ENCODE peak calls at places on chromosome 4, in ten cellular contexts. One of them, this sample, is unnamed.
A peak's percentile ranks its signal among the peaks of the same experiment; 100 is the strongest.

GRCh38 chr4:15495621-15496020 is 25.9 kb downstream of the CC2D2A start:
- DNase-seq in astrocyte of the spinal cord: no peak
- DNase-seq in tibial artery: no peak
- DNase-seq in progenitor cell of endocrine pancreas: no peak
- DNase-seq in testis: no peak
- DNase-seq in GM13976: no peak
- DNase-seq in lower lobe of right lung: no peak
- DNase-seq in fibroblast of the aortic adventitia: no peak
- DNase-seq in psoas muscle: no peak
- DNase-seq in fibroblast of pulmonary artery: no peak
- DNase-seq in this sample: no peak

GRCh38 chr4:168744021-168744420 is 247.2 kb downstream of the PALLD start:
- DNase-seq in psoas muscle: no peak
- DNase-seq in fibroblast of pulmonary artery: no peak
- DNase-seq in testis: no peak
- DNase-seq in tibial artery: no peak
- DNase-seq in lower lobe of right lung: no peak
- DNase-seq in GM13976: no peak
- DNase-seq in astrocyte of the spinal cord: peak; percentile 88
- DNase-seq in fibroblast of the aortic adventitia: no peak
- DNase-seq in progenitor cell of endocrine pancreas: no peak
- DNase-seq in this sample: no peak

GRCh38 chr4:111535792-111536191 is 609.5 kb upstream of the FAM241A start:
- DNase-seq in testis: no peak
- DNase-seq in progenitor cell of endocrine pancreas: no peak
- DNase-seq in GM13976: no peak
- DNase-seq in lower lobe of right lung: no peak
- DNase-seq in fibroblast of the aortic adventitia: peak; percentile 38
- DNase-seq in psoas muscle: no peak
- DNase-seq in tibial artery: no peak
- DNase-seq in fibroblast of pulmonary artery: no peak
- DNase-seq in astrocyte of the spinal cord: no peak
- DNase-seq in this sample: no peak

GRCh38 chr4:1111259-1111809 is 2.0 kb downstream of the RNF212 start:
- DNase-seq in astrocyte of the spinal cord: no peak
- DNase-seq in fibroblast of pulmonary artery: no peak
- DNase-seq in GM13976: peak; percentile 9
- DNase-seq in tibial artery: no peak
- DNase-seq in psoas muscle: peak; percentile 54
- DNase-seq in progenitor cell of endocrine pancreas: no peak
- DNase-seq in testis: no peak
- DNase-seq in lower lobe of right lung: no peak
- DNase-seq in fibroblast of the aortic adventitia: no peak
- DNase-seq in this sample: no peak

GRCh38 chr4:158845166-158846041 is 76.6 kb downstream of the FNIP2 start:
- DNase-seq in tibial artery: no peak
- DNase-seq in lower lobe of right lung: no peak
- DNase-seq in fibroblast of pulmonary artery: no peak
- DNase-seq in progenitor cell of endocrine pancreas: no peak
- DNase-seq in fibroblast of the aortic adventitia: peak; percentile 28
- DNase-seq in GM13976: no peak
- DNase-seq in testis: no peak
- DNase-seq in psoas muscle: no peak
- DNase-seq in astrocyte of the spinal cord: no peak
- DNase-seq in this sample: no peak

GRCh38 chr4:54316139-54316538 is 87.0 kb downstream of the PDGFRA start:
- DNase-seq in lower lobe of right lung: no peak
- DNase-seq in testis: no peak
- DNase-seq in progenitor cell of endocrine pancreas: no peak
- DNase-seq in psoas muscle: no peak
- DNase-seq in fibroblast of pulmonary artery: no peak
- DNase-seq in GM13976: no peak
- DNase-seq in astrocyte of the spinal cord: no peak
- DNase-seq in fibroblast of the aortic adventitia: no peak
- DNase-seq in tibial artery: no peak
- DNase-seq in this sample: no peak

GRCh38 chr4:156559346-156559745 is 412.3 kb downstream of the PDGFC start:
- DNase-seq in lower lobe of right lung: no peak
- DNase-seq in astrocyte of the spinal cord: no peak
- DNase-seq in GM13976: no peak
- DNase-seq in tibial artery: no peak
- DNase-seq in fibroblast of pulmonary artery: no peak
- DNase-seq in testis: no peak
- DNase-seq in progenitor cell of endocrine pancreas: no peak
- DNase-seq in fibroblast of the aortic adventitia: no peak
- DNase-seq in psoas muscle: no peak
- DNase-seq in this sample: no peak

GRCh38 chr4:173217727-173218126 is 49.1 kb downstream of the GALNT7 start:
- DNase-seq in psoas muscle: no peak
- DNase-seq in tibial artery: no peak
- DNase-seq in progenitor cell of endocrine pancreas: no peak
- DNase-seq in fibroblast of pulmonary artery: peak; percentile 72
- DNase-seq in GM13976: no peak
- DNase-seq in astrocyte of the spinal cord: peak; percentile 46
- DNase-seq in testis: no peak
- DNase-seq in lower lobe of right lung: no peak
- DNase-seq in fibroblast of the aortic adventitia: peak; percentile 84
- DNase-seq in this sample: no peak

GRCh38 chr4:55411621-55412020 is 15.9 kb downstream of the TMEM165 start:
- DNase-seq in astrocyte of the spinal cord: no peak
- DNase-seq in fibroblast of the aortic adventitia: no peak
- DNase-seq in GM13976: no peak
- DNase-seq in lower lobe of right lung: no peak
- DNase-seq in tibial artery: no peak
- DNase-seq in testis: no peak
- DNase-seq in progenitor cell of endocrine pancreas: no peak
- DNase-seq in fibroblast of pulmonary artery: no peak
- DNase-seq in psoas muscle: no peak
- DNase-seq in this sample: no peak

GRCh38 chr4:126530996-126531585 is 1101.7 kb upstream of the INTU start:
- DNase-seq in progenitor cell of endocrine pancreas: no peak
- DNase-seq in fibroblast of the aortic adventitia: peak; percentile 56
- DNase-seq in astrocyte of the spinal cord: peak; percentile 43
- DNase-seq in tibial artery: no peak
- DNase-seq in testis: peak; percentile 75
- DNase-seq in lower lobe of right lung: no peak
- DNase-seq in psoas muscle: no peak
- DNase-seq in fibroblast of pulmonary artery: peak; percentile 69
- DNase-seq in GM13976: no peak
- DNase-seq in this sample: no peak

GRCh38 chr4:58807843-58808605 is 1697.8 kb upstream of the IGFBP7 start:
- DNase-seq in testis: no peak
- DNase-seq in fibroblast of the aortic adventitia: no peak
- DNase-seq in progenitor cell of endocrine pancreas: no peak
- DNase-seq in tibial artery: no peak
- DNase-seq in fibroblast of pulmonary artery: no peak
- DNase-seq in astrocyte of the spinal cord: no peak
- DNase-seq in psoas muscle: no peak
- DNase-seq in GM13976: no peak
- DNase-seq in lower lobe of right lung: no peak
- DNase-seq in this sample: no peak

GRCh38 chr4:28386776-28387175 is 1526.1 kb downstream of the STIM2 start:
- DNase-seq in testis: no peak
- DNase-seq in fibroblast of the aortic adventitia: no peak
- DNase-seq in lower lobe of right lung: no peak
- DNase-seq in psoas muscle: no peak
- DNase-seq in GM13976: no peak
- DNase-seq in progenitor cell of endocrine pancreas: no peak
- DNase-seq in tibial artery: no peak
- DNase-seq in fibroblast of pulmonary artery: no peak
- DNase-seq in astrocyte of the spinal cord: no peak
- DNase-seq in this sample: no peak

GRCh38 chr4:74953647-74954046 is 20.7 kb downstream of the PARM1 start:
- DNase-seq in progenitor cell of endocrine pancreas: no peak
- DNase-seq in astrocyte of the spinal cord: no peak
- DNase-seq in GM13976: no peak
- DNase-seq in psoas muscle: no peak
- DNase-seq in fibroblast of pulmonary artery: no peak
- DNase-seq in testis: no peak
- DNase-seq in lower lobe of right lung: no peak
- DNase-seq in fibroblast of the aortic adventitia: no peak
- DNase-seq in tibial artery: no peak
- DNase-seq in this sample: no peak
- TF ChIP-seq CTCF in progenitor cell of endocrine pancreas: no peak
- TF ChIP-seq CTCF in astrocyte of the spinal cord: no peak
- TF ChIP-seq CTCF in GM13976: no peak
- TF ChIP-seq CTCF in psoas muscle: no peak
- TF ChIP-seq CTCF in fibroblast of pulmonary artery: no peak
- TF ChIP-seq CTCF in testis: no peak
- TF ChIP-seq CTCF in lower lobe of right lung: no peak
- TF ChIP-seq CTCF in fibroblast of the aortic adventitia: no peak
- TF ChIP-seq CTCF in tibial artery: no peak
- TF ChIP-seq CTCF in this sample: no peak

GRCh38 chr4:89598602-89599001 is 238.4 kb downstream of the SNCA start:
- DNase-seq in fibroblast of the aortic adventitia: peak; percentile 4
- DNase-seq in lower lobe of right lung: no peak
- DNase-seq in testis: no peak
- DNase-seq in psoas muscle: no peak
- DNase-seq in astrocyte of the spinal cord: peak; percentile 33
- DNase-seq in progenitor cell of endocrine pancreas: no peak
- DNase-seq in tibial artery: no peak
- DNase-seq in fibroblast of pulmonary artery: peak; percentile 29
- DNase-seq in GM13976: no peak
- DNase-seq in this sample: no peak
- TF ChIP-seq CTCF in fibroblast of the aortic adventitia: no peak
- TF ChIP-seq CTCF in lower lobe of right lung: peak; percentile 13
- TF ChIP-seq CTCF in testis: no peak
- TF ChIP-seq CTCF in psoas muscle: no peak
- TF ChIP-seq CTCF in astrocyte of the spinal cord: peak; percentile 34
- TF ChIP-seq CTCF in progenitor cell of endocrine pancreas: peak; percentile 47
- TF ChIP-seq CTCF in tibial artery: no peak
- TF ChIP-seq CTCF in fibroblast of pulmonary artery: peak; percentile 35
- TF ChIP-seq CTCF in GM13976: no peak
- TF ChIP-seq CTCF in this sample: no peak

GRCh38 chr4:140641789-140642439 is 73.2 kb upstream of the UCP1 start:
- DNase-seq in psoas muscle: no peak
- DNase-seq in GM13976: no peak
- DNase-seq in testis: peak; percentile 48
- DNase-seq in tibial artery: no peak
- DNase-seq in fibroblast of the aortic adventitia: no peak
- DNase-seq in lower lobe of right lung: peak; percentile 56
- DNase-seq in fibroblast of pulmonary artery: no peak
- DNase-seq in progenitor cell of endocrine pancreas: no peak
- DNase-seq in astrocyte of the spinal cord: no peak
- DNase-seq in this sample: no peak
- TF ChIP-seq CTCF in psoas muscle: no peak
- TF ChIP-seq CTCF in GM13976: no peak
- TF ChIP-seq CTCF in testis: no peak
- TF ChIP-seq CTCF in tibial artery: no peak
- TF ChIP-seq CTCF in fibroblast of the aortic adventitia: no peak
- TF ChIP-seq CTCF in lower lobe of right lung: peak; percentile 37
- TF ChIP-seq CTCF in fibroblast of pulmonary artery: no peak
- TF ChIP-seq CTCF in progenitor cell of endocrine pancreas: no peak
- TF ChIP-seq CTCF in astrocyte of the spinal cord: no peak
- TF ChIP-seq CTCF in this sample: no peak

DNA sequence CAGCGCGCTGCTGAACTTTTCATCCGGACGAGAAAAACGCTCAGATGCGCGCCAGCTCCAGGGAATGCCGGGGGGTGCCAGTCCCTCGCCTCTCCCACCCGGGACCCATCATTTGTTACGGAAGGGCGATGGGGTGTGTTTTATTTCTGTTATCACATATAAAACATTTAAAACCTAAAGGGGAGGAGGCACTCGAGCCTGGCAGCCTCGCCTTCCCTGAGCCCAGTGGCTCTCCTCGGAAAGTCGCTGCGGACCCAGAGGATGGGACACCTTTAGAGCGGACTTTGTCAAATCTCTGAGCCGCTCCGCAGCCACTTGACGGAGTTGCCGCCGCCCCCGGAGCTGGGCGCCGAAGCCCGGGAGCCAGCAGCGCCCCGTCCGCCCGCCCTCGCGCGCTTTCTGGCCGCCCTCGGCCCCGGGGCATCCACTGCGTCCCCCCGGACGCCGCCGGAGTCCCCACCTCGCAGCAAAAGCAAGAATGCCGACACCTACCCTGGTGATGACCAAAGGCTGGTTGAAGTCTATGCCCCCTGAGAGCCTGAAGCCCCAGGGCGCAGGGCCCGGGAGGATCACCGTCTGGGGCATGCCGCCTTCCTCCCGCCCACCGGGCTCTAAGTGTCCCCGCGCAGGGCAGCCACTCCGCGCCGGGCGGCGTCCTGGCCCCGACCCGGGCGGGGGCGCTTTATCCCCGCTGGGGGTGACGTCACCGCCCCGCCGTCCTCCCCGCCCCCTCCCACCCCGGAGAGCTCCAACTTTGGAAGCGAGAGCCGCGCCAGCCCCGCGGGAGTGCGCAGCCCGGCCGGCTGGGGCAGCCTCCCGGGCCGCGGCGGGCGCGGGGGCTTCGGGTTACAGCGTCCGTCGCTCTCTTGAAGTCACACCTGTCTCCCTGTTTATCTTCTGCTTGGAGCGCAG is at the start of gene PDLIM3:
- DNase-seq in fibroblast of pulmonary artery: peak; percentile 75
- DNase-seq in psoas muscle: peak; percentile 94
- DNase-seq in tibial artery: peak; percentile 91
- DNase-seq in GM13976: peak; percentile 62
- DNase-seq in lower lobe of right lung: peak; percentile 64
- DNase-seq in fibroblast of the aortic adventitia: no peak
- DNase-seq in progenitor cell of endocrine pancreas: peak; percentile 55
- DNase-seq in astrocyte of the spinal cord: peak; percentile 34
- DNase-seq in testis: peak; percentile 55
- DNase-seq in this sample: peak; percentile 63
- TF ChIP-seq CTCF in fibroblast of pulmonary artery: no peak
- TF ChIP-seq CTCF in psoas muscle: no peak
- TF ChIP-seq CTCF in tibial artery: no peak
- TF ChIP-seq CTCF in GM13976: no peak
- TF ChIP-seq CTCF in lower lobe of right lung: no peak
- TF ChIP-seq CTCF in fibroblast of the aortic adventitia: no peak
- TF ChIP-seq CTCF in progenitor cell of endocrine pancreas: no peak
- TF ChIP-seq CTCF in astrocyte of the spinal cord: no peak
- TF ChIP-seq CTCF in testis: no peak
- TF ChIP-seq CTCF in this sample: no peak

DNA sequence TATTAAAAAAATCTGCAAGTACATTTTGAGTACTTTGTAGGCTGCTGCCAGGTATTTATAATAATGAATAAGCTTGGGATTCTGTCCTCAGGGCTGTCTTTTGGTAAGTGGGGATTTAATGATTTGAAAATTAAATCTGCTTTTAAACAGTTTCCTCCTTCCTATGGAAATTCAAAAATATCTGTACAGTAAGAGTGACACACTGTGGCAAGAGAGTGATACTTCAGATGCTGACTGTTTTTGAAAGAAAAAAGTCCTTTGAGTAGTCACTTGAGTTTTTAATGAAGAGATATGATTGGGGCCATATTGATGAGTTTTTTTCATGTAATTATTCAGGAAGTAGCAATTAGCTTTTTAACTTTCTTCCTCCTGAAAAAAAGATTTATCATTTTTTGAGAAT is 49.2 kb downstream of the SMARCAD1 start:
- DNase-seq in psoas muscle: no peak
- DNase-seq in astrocyte of the spinal cord: no peak
- DNase-seq in fibroblast of the aortic adventitia: no peak
- DNase-seq in GM13976: no peak
- DNase-seq in lower lobe of right lung: no peak
- DNase-seq in testis: no peak
- DNase-seq in fibroblast of pulmonary artery: peak; percentile 19
- DNase-seq in progenitor cell of endocrine pancreas: no peak
- DNase-seq in tibial artery: no peak
- DNase-seq in this sample: no peak
- TF ChIP-seq CTCF in psoas muscle: no peak
- TF ChIP-seq CTCF in astrocyte of the spinal cord: peak; percentile 35
- TF ChIP-seq CTCF in fibroblast of the aortic adventitia: no peak
- TF ChIP-seq CTCF in GM13976: peak; percentile 26
- TF ChIP-seq CTCF in lower lobe of right lung: peak; percentile 12
- TF ChIP-seq CTCF in testis: no peak
- TF ChIP-seq CTCF in fibroblast of pulmonary artery: peak; percentile 34
- TF ChIP-seq CTCF in progenitor cell of endocrine pancreas: peak; percentile 27
- TF ChIP-seq CTCF in tibial artery: no peak
- TF ChIP-seq CTCF in this sample: peak; percentile 11

GRCh38 chr4:102730968-102731533 is 29.7 kb downstream of the MANBA start:
- DNase-seq in lower lobe of right lung: no peak
- DNase-seq in progenitor cell of endocrine pancreas: no peak
- DNase-seq in fibroblast of pulmonary artery: no peak
- DNase-seq in astrocyte of the spinal cord: no peak
- DNase-seq in GM13976: no peak
- DNase-seq in testis: no peak
- DNase-seq in psoas muscle: no peak
- DNase-seq in fibroblast of the aortic adventitia: no peak
- DNase-seq in tibial artery: no peak
- DNase-seq in this sample: no peak
- TF ChIP-seq CTCF in lower lobe of right lung: no peak
- TF ChIP-seq CTCF in progenitor cell of endocrine pancreas: no peak
- TF ChIP-seq CTCF in fibroblast of pulmonary artery: no peak
- TF ChIP-seq CTCF in astrocyte of the spinal cord: peak; percentile 26
- TF ChIP-seq CTCF in GM13976: no peak
- TF ChIP-seq CTCF in testis: no peak
- TF ChIP-seq CTCF in psoas muscle: no peak
- TF ChIP-seq CTCF in fibroblast of the aortic adventitia: no peak
- TF ChIP-seq CTCF in tibial artery: no peak
- TF ChIP-seq CTCF in this sample: no peak

This sample was measured in GM20000.